ENCODE peak calls at places on chromosomes 2 and 18, in eight cellular contexts. Z is CD8-positive, alpha-beta memory T cell; C is colonic mucosa; O is transverse colon; B is spleen; E is adrenal gland; S is naive thymus-derived CD4-positive, alpha-beta T cell; T is CD4-positive, alpha-beta memory T cell. W is an unnamed sample.
A peak's percentile ranks its signal among the peaks of the same experiment; 100 is the strongest.

GRCh38 chr18:73793386-73793785 is 354.2 kb downstream of the FBXO15 start:
- DNase-seq in Z (no peak), C (no peak), O (no peak), B (no peak), E (no peak), S (no peak), T (no peak), W (no peak)

GRCh38 chr2:238101891-238102841 is 2.0 kb downstream of the ESPNL start:
- DNase-seq in Z (no peak), C (no peak), O (peak; percentile 3), B (no peak), E (no peak), S (peak; percentile 20), T (no peak), W (no peak)

GRCh38 chr2:15943378-15943851 is 3.1 kb downstream of the MYCN start:
- DNase-seq in Z (no peak), C (peak; percentile 37), O (peak; percentile 18), B (no peak), E (no peak), S (no peak), T (no peak), W (no peak)

GRCh38 chr2:182650704-182651103 is 65.4 kb upstream of the DNAJC10 start:
- DNase-seq in Z (no peak), C (no peak), O (no peak), B (no peak), E (no peak), S (no peak), T (peak; percentile 12), W (no peak)

GRCh38 chr2:241686649-241687425 is at the start of gene DTYMK:
- DNase-seq in Z (peak; percentile 96), C (peak; percentile 96), O (peak; percentile 97), B (peak; percentile 99), E (peak; percentile 96), S (peak; percentile 98), T (peak; percentile 97), W (peak; percentile 95)

GRCh38 chr2:207054521-207054920 is 111.2 kb downstream of the KLF7 start:
- DNase-seq in Z (no peak), C (no peak), O (no peak), B (no peak), E (no peak), S (no peak), T (no peak), W (no peak)

GRCh38 chr2:112121682-112122254 is 16.4 kb upstream of the FBLN7 start:
- DNase-seq in Z (no peak), C (no peak), O (no peak), B (no peak), E (no peak), S (no peak), T (peak; percentile 49), W (peak; percentile 54)

GRCh38 chr2:125559186-125559585 is 1096.8 kb upstream of the GYPC start:
- DNase-seq in Z (no peak), C (no peak), O (no peak), B (no peak), E (no peak), S (no peak), T (no peak), W (no peak)

GRCh38 chr2:15316370-15316814 is 244.7 kb downstream of the NBAS start:
- DNase-seq in Z (peak; percentile 56), C (no peak), O (no peak), B (peak; percentile 73), E (no peak), S (peak; percentile 26), T (peak; percentile 42), W (peak; percentile 15)

GRCh38 chr18:9069482-9070059 is 32.9 kb upstream of the NDUFV2 start:
- DNase-seq in Z (no peak), C (peak; percentile 22), O (no peak), B (no peak), E (no peak), S (no peak), T (no peak), W (no peak)

GRCh38 chr2:119377266-119377972 is 10.6 kb downstream of the DBI start:
- DNase-seq in Z (no peak), C (no peak), O (no peak), B (no peak), E (no peak), S (no peak), T (no peak), W (no peak)

GRCh38 chr2:43158259-43158880 is 68.0 kb downstream of the ZFP36L2 start:
- DNase-seq in Z (peak; percentile 72), C (peak; percentile 83), O (peak; percentile 85), B (peak; percentile 92), E (peak; percentile 80), S (peak; percentile 70), T (no peak), W (peak; percentile 53)

GRCh38 chr2:44342854-44343253 is 18.4 kb downstream of the PREPL start:
- DNase-seq in Z (no peak), C (no peak), O (no peak), B (no peak), E (no peak), S (no peak), T (peak; percentile 14), W (no peak)

GRCh38 chr18:363327-364115 is 95.7 kb upstream of the THOC1 start:
- DNase-seq in Z (no peak), C (no peak), O (no peak), B (no peak), E (no peak), S (no peak), T (no peak), W (no peak)

GRCh38 chr2:37827911-37828411 is 97.1 kb upstream of the RMDN2 start:
- DNase-seq in Z (no peak), C (no peak), O (no peak), B (no peak), E (no peak), S (no peak), T (no peak), W (no peak)

GRCh38 chr2:191115391-191115790 is 35.4 kb downstream of the STAT4 start:
- DNase-seq in Z (peak; percentile 78), C (no peak), O (no peak), B (no peak), E (no peak), S (peak; percentile 38), T (peak; percentile 61), W (peak; percentile 51)

GRCh38 chr2:115774361-115774760 is 1331.9 kb downstream of the DPP10 start:
- DNase-seq in Z (no peak), C (no peak), O (no peak), B (no peak), E (no peak), S (no peak), T (no peak), W (no peak)

GRCh38 chr2:171154348-171154747 is 6.3 kb downstream of the TLK1 start:
- DNase-seq in Z (no peak), C (peak; percentile 38), O (no peak), B (no peak), E (no peak), S (no peak), T (no peak), W (no peak)

GRCh38 chr2:133498615-133499585 is 69.4 kb downstream of the NCKAP5 start:
- DNase-seq in Z (no peak), C (peak; percentile 42), O (peak; percentile 21), B (no peak), E (no peak), S (no peak), T (no peak), W (no peak)

DNA sequence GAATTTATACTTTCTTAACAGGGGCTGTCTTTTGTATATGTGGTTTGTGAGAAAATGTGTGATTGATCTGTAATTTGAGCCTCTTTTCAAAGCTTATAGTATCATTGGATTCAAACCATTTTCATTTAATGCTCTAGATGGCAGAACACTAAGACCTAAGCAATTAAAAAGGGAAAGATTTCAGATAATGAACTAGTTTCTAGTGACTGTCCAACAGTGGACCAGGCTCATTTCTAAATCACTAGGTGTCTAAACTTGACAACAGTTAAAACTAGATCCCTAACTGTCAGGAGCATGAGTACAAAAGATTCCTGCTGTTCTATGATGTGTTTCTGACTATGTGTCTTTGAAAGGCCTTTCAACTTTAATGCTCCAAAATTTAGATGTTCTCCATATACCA is 54.6 kb downstream of the ANKRD44 start:
- DNase-seq in Z (no peak), C (no peak), O (no peak), B (no peak), E (no peak), S (no peak), T (no peak), W (no peak)
- H3K4me3 ChIP-seq in Z (peak overlapping the region; percentile 49), C (no peak overlapping the region), O (no peak overlapping the region), B (no peak overlapping the region), E (no peak overlapping the region), S (peak overlapping the region; percentile 38), T (no peak overlapping the region), W (peak overlapping the region; percentile 38)

DNA sequence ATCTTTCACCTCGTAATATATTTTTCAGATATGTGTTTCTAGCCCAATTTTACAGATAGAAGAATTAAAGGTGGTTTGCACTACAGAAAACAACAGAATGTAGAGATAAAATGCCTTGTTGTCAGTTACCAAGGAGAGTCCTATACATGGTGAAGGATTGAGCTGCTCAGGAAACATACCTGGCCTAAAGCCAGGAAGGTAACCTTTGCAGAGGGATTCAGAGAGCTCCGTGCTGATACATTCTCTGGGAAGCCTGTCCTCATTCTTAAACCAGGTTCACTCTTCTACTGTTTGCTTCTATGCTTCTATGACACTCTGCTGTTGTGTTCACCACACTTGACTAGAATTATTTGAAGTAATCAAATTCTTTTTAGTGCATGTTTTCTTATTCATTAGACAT is 589.4 kb upstream of the FAM98A start:
- DNase-seq in Z (no peak), C (no peak), O (no peak), B (no peak), E (no peak), S (no peak), T (no peak), W (no peak)
- H3K9me3 ChIP-seq in Z (no peaks in the 10 kb centered on the region), C (no peaks in the 10 kb centered on the region), O (no peaks in the 10 kb centered on the region), B (no peaks in the 10 kb centered on the region), E (no peaks in the 10 kb centered on the region), S (no peaks in the 10 kb centered on the region), T (no peaks in the 10 kb centered on the region), W (no peaks in the 10 kb centered on the region)

DNA sequence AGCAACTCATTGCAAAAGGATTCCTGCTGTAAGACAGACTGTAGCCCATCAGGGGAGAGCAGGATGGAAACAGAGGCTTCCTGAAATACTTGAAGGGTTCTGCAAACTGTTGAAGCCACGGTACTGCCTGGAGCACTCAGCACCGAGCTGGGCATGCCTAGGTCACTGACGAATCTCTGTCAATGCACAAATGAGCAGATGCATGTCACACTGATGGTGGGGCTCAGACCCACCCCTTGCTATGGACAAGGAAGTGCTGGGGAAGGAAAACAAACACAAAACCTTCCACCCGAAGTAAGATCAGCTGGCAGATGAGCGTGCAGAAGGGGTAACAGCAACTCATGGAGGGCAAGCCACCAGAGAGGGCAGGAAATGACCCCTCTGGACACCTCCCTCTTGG is 136.7 kb downstream of the BCL2 start:
- DNase-seq in Z (no peak), C (no peak), O (no peak), B (peak; percentile 58), E (no peak), S (no peak), T (no peak), W (no peak)
- H3K4me3 ChIP-seq in Z (no peak overlapping the region), C (no peak overlapping the region), O (no peak overlapping the region), B (no peak overlapping the region), E (no peak overlapping the region), S (no peak overlapping the region), T (no peak overlapping the region), W (no peak overlapping the region)

GRCh38 chr2:24527536-24527935 is 36.5 kb downstream of the NCOA1 start:
- DNase-seq in Z (no peak), C (no peak), O (no peak), B (no peak), E (no peak), S (no peak), T (no peak), W (no peak)
- H3K9me3 ChIP-seq in Z (no peaks in the 10 kb centered on the region), C (no peaks in the 10 kb centered on the region), O (no peaks in the 10 kb centered on the region), B (peaks cover 35% of the 10 kb centered on the region), E (peaks cover 5% of the 10 kb centered on the region), S (no peaks in the 10 kb centered on the region), T (no peaks in the 10 kb centered on the region), W (no peaks in the 10 kb centered on the region)

W was measured in CD8-positive, alpha-beta T cell.